ENCODE peak calls at places on chromosomes 6 and 20, in six cellular contexts. Q is cardiac fibroblast, Y is neural crest cell, I is fibroblast of pulmonary artery, W is G401, E is MM.1S. V is an unnamed sample.

GRCh38 chr6:106511274-106512047 is 117.8 kb downstream of the RTN4IP1 start:
- DNase-seq in Q (peak; percentile 47), Y (no peak), I (peak; percentile 45), W (no peak), E (no peak), V (peak; percentile 78)

GRCh38 chr6:6588064-6588923 is at the start of gene LY86:
- DNase-seq in Q (no peak), Y (no peak), I (no peak), W (no peak), E (peak; percentile 64), V (no peak)

GRCh38 chr6:15326072-15326614 is 80.3 kb downstream of the JARID2 start:
- DNase-seq in Q (no peak), Y (no peak), I (no peak), W (no peak), E (no peak), V (no peak)

GRCh38 chr6:37820713-37821069 is 1.2 kb downstream of the ZFAND3 start:
- DNase-seq in Q (no peak), Y (no peak), I (no peak), W (peak; percentile 46), E (no peak), V (no peak)

GRCh38 chr20:5887386-5887785 is 62.9 kb downstream of the TRMT6 start:
- DNase-seq in Q (no peak), Y (no peak), I (no peak), W (no peak), E (no peak), V (no peak)

GRCh38 chr20:47610247-47610944 is 108.7 kb downstream of the NCOA3 start:
- DNase-seq in Q (peak; percentile 90), Y (no peak), I (peak; percentile 89), W (no peak), E (peak; percentile 32), V (peak; percentile 78)

GRCh38 chr6:112563368-112563767 is 216.2 kb downstream of the RFPL4B start:
- DNase-seq in Q (peak; percentile 57), Y (no peak), I (peak; percentile 57), W (no peak), E (no peak), V (peak; percentile 52)

GRCh38 chr6:106134906-106135634 is 48.9 kb downstream of the PRDM1 start:
- DNase-seq in Q (peak; percentile 64), Y (no peak), I (peak; percentile 17), W (no peak), E (no peak), V (peak; percentile 69)

GRCh38 chr6:1864496-1864895 is 254.8 kb downstream of the FOXC1 start:
- DNase-seq in Q (no peak), Y (no peak), I (no peak), W (no peak), E (no peak), V (no peak)

GRCh38 chr6:81793811-81794210 is 41.3 kb upstream of the TENT5A start:
- DNase-seq in Q (peak; percentile 50), Y (no peak), I (peak; percentile 32), W (no peak), E (no peak), V (peak; percentile 11)

GRCh38 chr20:38623061-38623460 is 21.5 kb downstream of the ARHGAP40 start:
- DNase-seq in Q (no peak), Y (no peak), I (no peak), W (no peak), E (no peak), V (no peak)

GRCh38 chr6:20291764-20292227 is 79.5 kb upstream of the MBOAT1 start:
- DNase-seq in Q (peak; percentile 90), Y (peak; percentile 86), I (peak; percentile 90), W (peak; percentile 73), E (peak; percentile 61), V (peak; percentile 83)

GRCh38 chr20:44104807-44105517 is 82.0 kb downstream of the JPH2 start:
- DNase-seq in Q (peak; percentile 70), Y (no peak), I (peak; percentile 82), W (no peak), E (no peak), V (no peak)

GRCh38 chr6:168546173-168546572 is 105.2 kb downstream of the SMOC2 start:
- DNase-seq in Q (peak; percentile 55), Y (no peak), I (no peak), W (no peak), E (no peak), V (no peak)

GRCh38 chr6:21085206-21085605 is 508.3 kb upstream of the SOX4 start:
- DNase-seq in Q (no peak), Y (no peak), I (no peak), W (no peak), E (no peak), V (no peak)

GRCh38 chr6:3664641-3665041 is 86.9 kb downstream of the PXDC1 start:
- DNase-seq in Q (no peak), Y (no peak), I (peak; percentile 3), W (no peak), E (no peak), V (no peak)

GRCh38 chr6:34391023-34391485 is 1.4 kb downstream of the NUDT3 start:
- DNase-seq in Q (peak; percentile 76), Y (no peak), I (peak; percentile 87), W (peak; percentile 55), E (no peak), V (peak; percentile 81)

GRCh38 chr6:146803601-146804000 is 204.8 kb downstream of the ADGB start:
- DNase-seq in Q (peak; percentile 22), Y (no peak), I (no peak), W (no peak), E (no peak), V (no peak)

GRCh38 chr20:32780749-32781402 is 18.7 kb downstream of the DNMT3B start:
- DNase-seq in Q (no peak), Y (peak; percentile 41), I (no peak), W (no peak), E (no peak), V (no peak)

GRCh38 chr20:6718660-6719059 is 48.8 kb upstream of the BMP2 start:
- DNase-seq in Q (peak; percentile 35), Y (no peak), I (peak; percentile 11), W (no peak), E (no peak), V (no peak)

GRCh38 chr6:1500874-1501273 is 108.8 kb upstream of the FOXC1 start:
- DNase-seq in Q (no peak), Y (no peak), I (no peak), W (no peak), E (no peak), V (no peak)

GRCh38 chr6:40371621-40372020 is 215.5 kb downstream of the LRFN2 start:
- DNase-seq in Q (no peak), Y (no peak), I (no peak), W (no peak), E (no peak), V (no peak)

GRCh38 chr6:140344149-140344913 is 969.9 kb upstream of the CITED2 start:
- DNase-seq in Q (peak; percentile 70), Y (no peak), I (peak; percentile 69), W (no peak), E (no peak), V (peak; percentile 48)

GRCh38 chr20:58059145-58059544 is 169.3 kb downstream of the ANKRD60 start:
- DNase-seq in Q (no peak), Y (no peak), I (no peak), W (no peak), E (no peak), V (no peak)

GRCh38 chr6:88499436-88499835 is 333.3 kb upstream of the CNR1 start:
- DNase-seq in Q (no peak), Y (no peak), I (no peak), W (no peak), E (no peak), V (no peak)

GRCh38 chr6:33607784-33608161 is 13.3 kb upstream of the ITPR3 start:
- DNase-seq in Q (no peak), Y (no peak), I (no peak), W (no peak), E (peak; percentile 68), V (no peak)

GRCh38 chr6:15872252-15873103 is 209.7 kb upstream of the DTNBP1 start:
- DNase-seq in Q (peak; percentile 14), Y (no peak), I (peak; percentile 45), W (no peak), E (no peak), V (peak; percentile 13)

GRCh38 chr6:13290335-13290734 is 38.0 kb downstream of the TBC1D7 start:
- DNase-seq in Q (no peak), Y (no peak), I (no peak), W (no peak), E (no peak), V (no peak)

GRCh38 chr6:15855311-15855710 is 192.5 kb upstream of the DTNBP1 start:
- DNase-seq in Q (no peak), Y (no peak), I (no peak), W (no peak), E (no peak), V (no peak)

GRCh38 chr20:54176610-54177009 is 2.8 kb upstream of the CYP24A1 start:
- DNase-seq in Q (no peak), Y (no peak), I (no peak), W (no peak), E (no peak), V (peak; percentile 47)

GRCh38 chr6:32968770-32969684 is 633 bp downstream of the BRD2 start:
- DNase-seq in Q (peak; percentile 88), Y (peak; percentile 63), I (peak; percentile 84), W (peak; percentile 77), E (peak; percentile 75), V (peak; percentile 95)

GRCh38 chr6:111605100-111605748 is 454 bp downstream of the TRAF3IP2 start:
- DNase-seq in Q (peak; percentile 96), Y (peak; percentile 13), I (peak; percentile 97), W (peak; percentile 66), E (peak; percentile 54), V (peak; percentile 85)

GRCh38 chr6:21891065-21891464 is 297.5 kb downstream of the SOX4 start:
- DNase-seq in Q (no peak), Y (no peak), I (no peak), W (no peak), E (no peak), V (no peak)

GRCh38 chr6:168364793-168365421 is 45.3 kb upstream of the DACT2 start:
- DNase-seq in Q (no peak), Y (no peak), I (no peak), W (no peak), E (no peak), V (no peak)

GRCh38 chr6:45803071-45803470 is 212.6 kb downstream of the CLIC5 start:
- DNase-seq in Q (no peak), Y (no peak), I (no peak), W (no peak), E (no peak), V (no peak)

GRCh38 chr6:20583447-20583806 is 49.2 kb downstream of the CDKAL1 start:
- DNase-seq in Q (no peak), Y (no peak), I (no peak), W (no peak), E (no peak), V (no peak)

GRCh38 chr6:31186052-31186734 is 15.7 kb upstream of the POU5F1 start:
- DNase-seq in Q (peak; percentile 81), Y (no peak), I (no peak), W (no peak), E (no peak), V (no peak)

GRCh38 chr6:139539852-139540251 is 165.4 kb upstream of the CITED2 start:
- DNase-seq in Q (peak; percentile 99), Y (no peak), I (peak; percentile 91), W (peak; percentile 27), E (no peak), V (peak; percentile 84)

GRCh38 chr6:5851261-5851757 is 155.4 kb downstream of the NRN1 start:
- DNase-seq in Q (peak; percentile 8), Y (peak; percentile 72), I (peak; percentile 26), W (peak; percentile 84), E (peak; percentile 36), V (peak; percentile 90)

V was measured in GM03348.